ENCODE peak calls at places on chromosomes 3 and 15, in seven cellular contexts. B is activated T-helper 1 cell treated with anti-CD3 and anti-CD28 coated beads, Interleukin-2, amount 50 U/mL, for 16 hours; Y is stimulated activated CD4-positive, alpha-beta T cell treated with anti-CD3 and anti-CD28 coated beads, Interleukin-12 subunit alpha, Interleukin-12 subunit beta, amount 100 ng/mL, for 48 hours; F is substantia nigra; M is GM10248; D is kidney; H is HT-29. T is an unnamed sample.

GRCh38 chr15:73994912-73995622 is 551 bp downstream of the PML start:
- DNase-seq in B (no peak), Y (no peak), F (peak), M (no peak), D (peak), H (peak), T (no peak)

GRCh38 chr3:61315874-61316273 is 64.6 kb upstream of the FHIT start:
- DNase-seq in B (no peak), Y (no peak), F (no peak), M (no peak), D (peak), H (no peak), T (peak)

GRCh38 chr3:35733276-35733675 is 94.0 kb downstream of the ARPP21 start:
- DNase-seq in B (no peak), Y (no peak), F (peak), M (no peak), D (no peak), H (no peak), T (no peak)

GRCh38 chr15:77013786-77014136 is 18.8 kb downstream of the PSTPIP1 start:
- DNase-seq in B (peak), Y (peak), F (no peak), M (peak), D (peak), H (no peak), T (no peak)

GRCh38 chr3:28476194-28476593 is 127.6 kb upstream of the AZI2 start:
- DNase-seq in B (no peak), Y (no peak), F (no peak), M (peak), D (no peak), H (peak), T (peak)

GRCh38 chr3:62833538-62833937 is 41.7 kb downstream of the CADPS start:
- DNase-seq in B (no peak), Y (no peak), F (no peak), M (peak), D (no peak), H (no peak), T (peak)

GRCh38 chr3:166060789-166061479 is 223.7 kb upstream of the BCHE start:
- DNase-seq in B (no peak), Y (no peak), F (no peak), M (no peak), D (no peak), H (no peak), T (no peak)

GRCh38 chr3:4855676-4856075 is 123.6 kb upstream of the BHLHE40 start:
- DNase-seq in B (no peak), Y (no peak), F (no peak), M (no peak), D (no peak), H (no peak), T (no peak)

GRCh38 chr15:23083115-23083514 is 43.7 kb upstream of the TUBGCP5 start:
- DNase-seq in B (no peak), Y (no peak), F (no peak), M (no peak), D (no peak), H (no peak), T (no peak)

GRCh38 chr15:63189955-63190691 is 717 bp downstream of the RAB8B start:
- DNase-seq in B (no peak), Y (no peak), F (no peak), M (no peak), D (no peak), H (peak), T (no peak)

GRCh38 chr3:58484049-58484721 is 7.7 kb upstream of the KCTD6 start:
- DNase-seq in B (no peak), Y (no peak), F (no peak), M (no peak), D (no peak), H (no peak), T (no peak)

GRCh38 chr3:197722734-197723133 is 14.0 kb downstream of the RUBCN start:
- DNase-seq in B (no peak), Y (no peak), F (no peak), M (no peak), D (no peak), H (no peak), T (no peak)